ENCODE peak calls at places on chromosomes 4 and X, in five cellular contexts. B is SJSA1; H is CD4-positive, alpha-beta memory T cell; R is aorta; T is esophagus squamous epithelium. E is an unnamed sample. For H3K4me1, the result is how much of the 10 kb centered on the place peaks cover.

GRCh38 chr4:123600921-123601904 is 204.6 kb downstream of the SPRY1 start:
- DNase-seq in B (no peak), H (no peak), R (no peak), T (no peak), E (no peak)

GRCh38 chr4:16677545-16677944 is 220.9 kb downstream of the LDB2 start:
- DNase-seq in B (no peak), H (no peak), R (no peak), T (no peak), E (no peak)

GRCh38 chrX:130055103-130055502 is 55.2 kb downstream of the ELF4 start:
- DNase-seq in B (no peak), H (no peak), R (no peak), T (no peak), E (no peak)

GRCh38 chr4:15455290-15455689 is 14.4 kb upstream of the CC2D2A start:
- DNase-seq in B (no peak), H (no peak), R (no peak), T (no peak), E (no peak)

GRCh38 chr4:80307774-80308465 is 27.6 kb upstream of the CFAP299 start:
- DNase-seq in B (peak), H (no peak), R (no peak), T (no peak), E (no peak)

GRCh38 chrX:67697452-67697851 is 153.6 kb downstream of the AR start:
- DNase-seq in B (no peak), H (no peak), R (no peak), T (no peak), E (no peak)

GRCh38 chr4:2793578-2793919 is 664 bp downstream of the SH3BP2 start:
- DNase-seq in B (peak), H (peak), R (peak), T (no peak), E (peak)

GRCh38 chrX:39755152-39756032 is 342.4 kb downstream of the BCOR start:
- DNase-seq in B (peak), H (no peak), R (peak), T (no peak), E (peak)

GRCh38 chrX:112840382-112841113 is at the start of gene AMOT:
- DNase-seq in B (peak), H (peak), R (peak), T (no peak), E (peak)

GRCh38 chr4:182273191-182273935 is 30.2 kb downstream of the TENM3 start:
- DNase-seq in B (no peak), H (no peak), R (no peak), T (no peak), E (no peak)

GRCh38 chr4:74543247-74543670 is 98.3 kb downstream of the AREG start:
- DNase-seq in B (no peak), H (no peak), R (no peak), T (no peak), E (no peak)

GRCh38 chrX:24777660-24778059 is 83.9 kb downstream of the POLA1 start:
- DNase-seq in B (no peak), H (no peak), R (no peak), T (no peak), E (no peak)

GRCh38 chrX:154696328-154697045 is 43.1 kb upstream of the CTAG2 start:
- DNase-seq in B (no peak), H (no peak), R (no peak), T (no peak), E (no peak)

GRCh38 chr4:54643172-54643571 is 14.6 kb upstream of the KIT start:
- DNase-seq in B (no peak), H (no peak), R (no peak), T (no peak), E (no peak)

GRCh38 chrX:141759238-141759637 is 60.7 kb upstream of the SPANXD start:
- DNase-seq in B (no peak), H (no peak), R (no peak), T (no peak), E (no peak)

GRCh38 chr4:158914178-158914577 is 145.4 kb downstream of the FNIP2 start:
- DNase-seq in B (no peak), H (no peak), R (no peak), T (no peak), E (no peak)

DNA sequence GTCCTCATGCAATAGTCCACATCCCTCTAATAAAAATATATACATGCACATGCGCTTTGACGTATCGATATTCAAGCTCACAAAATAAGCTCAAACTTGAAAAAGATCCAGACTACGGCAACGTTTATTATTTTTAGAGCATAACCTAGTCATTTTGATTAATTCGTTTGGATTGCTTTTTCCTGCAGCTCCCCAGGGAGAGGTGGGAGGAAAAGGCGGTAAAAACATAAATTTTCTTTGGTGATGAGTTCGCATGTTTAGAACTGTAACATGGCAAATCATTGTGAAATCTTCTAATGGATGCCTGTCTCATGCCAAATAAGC is 279.1 kb upstream of the KLF3 start:
- DNase-seq in B (no peak), H (no peak), R (no peak), T (no peak), E (no peak)
- H3K4me1 ChIP-seq in B (under half), H (under half), R (under half), T (under half), E (half or more)

GRCh38 chr4:1010522-1011021 is 854 bp upstream of the FGFRL1 start:
- DNase-seq in B (no peak), H (peak), R (peak), T (peak), E (peak)
- H3K4me1 ChIP-seq in B (under half), H (under half), R (under half), T (under half), E (under half)

DNA sequence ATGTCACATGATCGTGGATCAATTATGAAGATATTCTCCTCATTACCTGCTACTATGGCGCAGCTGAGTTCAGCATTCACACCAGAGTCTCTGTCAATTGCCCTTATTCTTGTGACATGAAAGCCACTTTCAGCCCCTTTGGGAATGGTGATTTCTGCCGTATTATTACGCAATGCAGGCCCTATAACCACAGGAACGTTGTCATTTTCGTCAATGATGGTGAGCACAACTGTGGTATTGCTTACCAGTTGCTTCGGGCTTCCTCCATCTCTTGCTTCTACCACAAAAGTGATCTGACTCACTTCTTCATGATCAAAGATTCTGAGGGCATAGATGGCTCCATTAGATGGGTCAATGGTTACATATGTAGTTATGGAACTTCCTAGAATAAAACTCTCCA is 2.1 kb downstream of the PCDH18 start:
- DNase-seq in B (no peak), H (no peak), R (no peak), T (no peak), E (no peak)
- H3K4me1 ChIP-seq in B (under half), H (under half), R (under half), T (under half), E (under half)

GRCh38 chr4:131499139-131499873 is 1649.8 kb upstream of the PCDH10 start:
- DNase-seq in B (no peak), H (peak), R (no peak), T (no peak), E (no peak)
- H3K4me1 ChIP-seq in B (under half), H (under half), R (under half), T (under half), E (under half)

GRCh38 chr4:81459233-81459632 is 12.5 kb downstream of the RASGEF1B start:
- DNase-seq in B (no peak), H (no peak), R (no peak), T (no peak), E (no peak)

GRCh38 chr4:81457921-81458520 is 13.7 kb downstream of the RASGEF1B start:
- DNase-seq in B (no peak), H (no peak), R (no peak), T (no peak), E (no peak)

GRCh38 chr4:81460115-81460836 is 11.4 kb downstream of the RASGEF1B start:
- DNase-seq in B (no peak), H (no peak), R (no peak), T (no peak), E (no peak)

GRCh38 chr4:81457345-81457744 is 14.4 kb downstream of the RASGEF1B start:
- DNase-seq in B (no peak), H (no peak), R (no peak), T (no peak), E (no peak)

GRCh38 chr4:81460837-81461233 is 10.9 kb downstream of the RASGEF1B start:
- DNase-seq in B (no peak), H (no peak), R (no peak), T (no peak), E (no peak)
- H3K4me1 ChIP-seq in B (under half), H (under half), R (under half), T (under half), E (under half)

DNA sequence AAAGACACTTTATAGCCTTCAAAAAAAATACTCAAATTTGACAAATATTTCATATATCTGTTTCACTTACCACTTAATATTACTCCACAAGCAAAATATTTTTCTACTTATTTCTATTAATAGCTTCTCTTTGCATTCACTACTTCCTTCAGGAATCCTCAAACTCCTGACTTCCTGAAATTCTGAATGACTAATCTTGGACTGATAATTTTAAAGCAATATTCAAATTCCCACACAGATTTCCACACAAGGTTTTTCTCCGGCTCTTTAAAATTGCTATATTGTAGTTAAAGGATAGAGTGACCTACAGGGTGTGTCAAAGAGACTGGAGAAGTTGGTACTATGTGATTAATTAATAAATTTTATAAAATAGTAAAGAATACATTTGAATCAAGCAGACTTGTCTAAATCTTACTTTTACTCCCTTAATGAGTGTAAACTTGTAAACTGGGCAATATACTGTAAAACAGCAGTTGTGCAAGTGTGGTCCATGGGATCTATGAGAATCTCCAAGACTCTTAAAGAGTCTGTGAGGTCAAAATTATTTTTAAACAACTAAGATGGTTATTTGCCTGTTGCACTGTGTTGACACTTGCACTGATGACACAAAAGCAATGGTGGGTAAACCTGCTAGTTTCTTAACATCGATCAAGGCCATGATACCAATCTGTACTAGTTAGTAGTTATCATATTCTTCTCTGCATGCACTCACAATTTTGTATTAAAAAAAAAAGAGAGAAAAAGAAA is 44.5 kb downstream of the ANKRD17 start:
- DNase-seq in B (no peak), H (no peak), R (no peak), T (no peak), E (no peak)
- H3K4me1 ChIP-seq in B (under half), H (under half), R (under half), T (under half), E (under half)

E was measured in BE2C.